ENCODE peak calls at places on chromosome 20, in nine cellular contexts. One of them, this sample, is unnamed.

GRCh38 chr20:60255866-60256265 is 297.6 kb downstream of the CDH26 start:
- DNase-seq in Panc1: no peak
- DNase-seq in fibroblast of lung: peak; percentile 40
- DNase-seq in heart left ventricle: no peak
- DNase-seq in tibial artery: no peak
- DNase-seq in transverse colon: no peak
- DNase-seq in testis: no peak
- DNase-seq in adrenal gland: peak; percentile 57
- DNase-seq in IMR-90: peak; percentile 62
- DNase-seq in this sample: no peak

GRCh38 chr20:59004493-59004762 is 2.6 kb downstream of the CTSZ start:
- DNase-seq in Panc1: no peak
- DNase-seq in heart left ventricle: peak; percentile 83
- DNase-seq in transverse colon: peak; percentile 80
- DNase-seq in fibroblast of lung: no peak
- DNase-seq in IMR-90: no peak
- DNase-seq in testis: no peak
- DNase-seq in tibial artery: no peak
- DNase-seq in adrenal gland: peak; percentile 51
- DNase-seq in this sample: no peak

GRCh38 chr20:47681977-47682812 is 103.1 kb downstream of the SULF2 start:
- DNase-seq in heart left ventricle: peak; percentile 83
- DNase-seq in transverse colon: no peak
- DNase-seq in tibial artery: no peak
- DNase-seq in fibroblast of lung: no peak
- DNase-seq in IMR-90: no peak
- DNase-seq in adrenal gland: peak; percentile 70
- DNase-seq in Panc1: no peak
- DNase-seq in testis: peak; percentile 65
- DNase-seq in this sample: peak; percentile 38

GRCh38 chr20:21315138-21315537 is 12.0 kb downstream of the XRN2 start:
- DNase-seq in adrenal gland: peak; percentile 69
- DNase-seq in transverse colon: no peak
- DNase-seq in fibroblast of lung: peak; percentile 94
- DNase-seq in Panc1: no peak
- DNase-seq in testis: peak; percentile 21
- DNase-seq in heart left ventricle: no peak
- DNase-seq in tibial artery: no peak
- DNase-seq in IMR-90: peak; percentile 78
- DNase-seq in this sample: no peak

GRCh38 chr20:39986231-39986904 is 702.7 kb downstream of the MAFB start:
- DNase-seq in testis: peak; percentile 64
- DNase-seq in IMR-90: peak; percentile 28
- DNase-seq in Panc1: no peak
- DNase-seq in fibroblast of lung: peak; percentile 26
- DNase-seq in transverse colon: peak; percentile 15
- DNase-seq in adrenal gland: peak; percentile 83
- DNase-seq in tibial artery: peak; percentile 90
- DNase-seq in heart left ventricle: peak; percentile 66
- DNase-seq in this sample: peak; percentile 35

GRCh38 chr20:58649288-58650180 is 1.5 kb upstream of the STX16 start:
- DNase-seq in adrenal gland: no peak
- DNase-seq in Panc1: no peak
- DNase-seq in testis: no peak
- DNase-seq in heart left ventricle: peak; percentile 74
- DNase-seq in transverse colon: peak; percentile 28
- DNase-seq in IMR-90: no peak
- DNase-seq in tibial artery: peak; percentile 23
- DNase-seq in fibroblast of lung: no peak
- DNase-seq in this sample: no peak

GRCh38 chr20:42277203-42277602 is 659.0 kb upstream of the CHD6 start:
- DNase-seq in testis: no peak
- DNase-seq in tibial artery: no peak
- DNase-seq in fibroblast of lung: no peak
- DNase-seq in Panc1: no peak
- DNase-seq in transverse colon: no peak
- DNase-seq in heart left ventricle: no peak
- DNase-seq in adrenal gland: no peak
- DNase-seq in IMR-90: no peak
- DNase-seq in this sample: no peak

GRCh38 chr20:46894579-46894958 is at the start of gene EYA2:
- DNase-seq in tibial artery: no peak
- DNase-seq in Panc1: no peak
- DNase-seq in adrenal gland: no peak
- DNase-seq in testis: peak; percentile 51
- DNase-seq in transverse colon: peak; percentile 16
- DNase-seq in IMR-90: peak; percentile 25
- DNase-seq in fibroblast of lung: peak; percentile 7
- DNase-seq in heart left ventricle: peak; percentile 63
- DNase-seq in this sample: no peak

GRCh38 chr20:34084227-34084923 is 27.7 kb downstream of the EIF2S2 start:
- DNase-seq in tibial artery: no peak
- DNase-seq in Panc1: no peak
- DNase-seq in heart left ventricle: no peak
- DNase-seq in testis: no peak
- DNase-seq in fibroblast of lung: no peak
- DNase-seq in transverse colon: no peak
- DNase-seq in adrenal gland: no peak
- DNase-seq in IMR-90: no peak
- DNase-seq in this sample: no peak

GRCh38 chr20:22093122-22093521 is 387.7 kb downstream of the PAX1 start:
- DNase-seq in testis: no peak
- DNase-seq in adrenal gland: no peak
- DNase-seq in transverse colon: no peak
- DNase-seq in heart left ventricle: no peak
- DNase-seq in Panc1: no peak
- DNase-seq in IMR-90: no peak
- DNase-seq in tibial artery: no peak
- DNase-seq in fibroblast of lung: no peak
- DNase-seq in this sample: no peak

GRCh38 chr20:63206878-63207277 is 9.1 kb downstream of the YTHDF1 start:
- DNase-seq in tibial artery: no peak
- DNase-seq in Panc1: no peak
- DNase-seq in fibroblast of lung: peak; percentile 58
- DNase-seq in IMR-90: peak; percentile 17
- DNase-seq in heart left ventricle: no peak
- DNase-seq in adrenal gland: peak; percentile 84
- DNase-seq in testis: peak; percentile 50
- DNase-seq in transverse colon: no peak
- DNase-seq in this sample: no peak

GRCh38 chr20:17343631-17344447 is 117.0 kb downstream of the PCSK2 start:
- DNase-seq in IMR-90: no peak
- DNase-seq in tibial artery: no peak
- DNase-seq in adrenal gland: no peak
- DNase-seq in transverse colon: no peak
- DNase-seq in testis: no peak
- DNase-seq in fibroblast of lung: peak; percentile 3
- DNase-seq in heart left ventricle: no peak
- DNase-seq in Panc1: no peak
- DNase-seq in this sample: no peak

GRCh38 chr20:17878912-17879602 is 89.5 kb downstream of the SNX5 start:
- DNase-seq in testis: no peak
- DNase-seq in adrenal gland: no peak
- DNase-seq in Panc1: no peak
- DNase-seq in transverse colon: no peak
- DNase-seq in heart left ventricle: no peak
- DNase-seq in fibroblast of lung: no peak
- DNase-seq in IMR-90: no peak
- DNase-seq in tibial artery: no peak
- DNase-seq in this sample: no peak

GRCh38 chr20:20850407-20850806 is 138.0 kb upstream of the RALGAPA2 start:
- DNase-seq in fibroblast of lung: no peak
- DNase-seq in IMR-90: no peak
- DNase-seq in transverse colon: no peak
- DNase-seq in adrenal gland: no peak
- DNase-seq in heart left ventricle: no peak
- DNase-seq in tibial artery: no peak
- DNase-seq in testis: no peak
- DNase-seq in Panc1: no peak
- DNase-seq in this sample: no peak

GRCh38 chr20:41138217-41138526 is 829 bp downstream of the PLCG1 start:
- DNase-seq in adrenal gland: no peak
- DNase-seq in transverse colon: no peak
- DNase-seq in Panc1: no peak
- DNase-seq in tibial artery: no peak
- DNase-seq in heart left ventricle: no peak
- DNase-seq in IMR-90: peak; percentile 20
- DNase-seq in fibroblast of lung: peak; percentile 23
- DNase-seq in testis: peak; percentile 19
- DNase-seq in this sample: no peak

GRCh38 chr20:59994697-59995122 is 36.5 kb downstream of the CDH26 start:
- DNase-seq in adrenal gland: no peak
- DNase-seq in testis: peak; percentile 49
- DNase-seq in heart left ventricle: no peak
- DNase-seq in fibroblast of lung: no peak
- DNase-seq in tibial artery: no peak
- DNase-seq in transverse colon: peak; percentile 26
- DNase-seq in IMR-90: peak; percentile 20
- DNase-seq in Panc1: no peak
- DNase-seq in this sample: no peak

GRCh38 chr20:57589728-57590484 is 29.0 kb downstream of the PCK1 start:
- DNase-seq in testis: no peak
- DNase-seq in tibial artery: no peak
- DNase-seq in transverse colon: peak; percentile 63
- DNase-seq in adrenal gland: no peak
- DNase-seq in Panc1: no peak
- DNase-seq in IMR-90: no peak
- DNase-seq in heart left ventricle: no peak
- DNase-seq in fibroblast of lung: no peak
- DNase-seq in this sample: no peak

GRCh38 chr20:62405108-62405980 is 1.7 kb downstream of the CABLES2 start:
- DNase-seq in transverse colon: no peak
- DNase-seq in Panc1: no peak
- DNase-seq in heart left ventricle: no peak
- DNase-seq in tibial artery: peak; percentile 42
- DNase-seq in testis: peak; percentile 66
- DNase-seq in adrenal gland: peak; percentile 67
- DNase-seq in IMR-90: peak; percentile 70
- DNase-seq in fibroblast of lung: peak; percentile 54
- DNase-seq in this sample: peak; percentile 63

GRCh38 chr20:42610070-42610469 is 579.6 kb downstream of the PTPRT start:
- DNase-seq in transverse colon: no peak
- DNase-seq in Panc1: no peak
- DNase-seq in heart left ventricle: no peak
- DNase-seq in tibial artery: no peak
- DNase-seq in fibroblast of lung: no peak
- DNase-seq in IMR-90: no peak
- DNase-seq in adrenal gland: no peak
- DNase-seq in testis: no peak
- DNase-seq in this sample: no peak

DNA sequence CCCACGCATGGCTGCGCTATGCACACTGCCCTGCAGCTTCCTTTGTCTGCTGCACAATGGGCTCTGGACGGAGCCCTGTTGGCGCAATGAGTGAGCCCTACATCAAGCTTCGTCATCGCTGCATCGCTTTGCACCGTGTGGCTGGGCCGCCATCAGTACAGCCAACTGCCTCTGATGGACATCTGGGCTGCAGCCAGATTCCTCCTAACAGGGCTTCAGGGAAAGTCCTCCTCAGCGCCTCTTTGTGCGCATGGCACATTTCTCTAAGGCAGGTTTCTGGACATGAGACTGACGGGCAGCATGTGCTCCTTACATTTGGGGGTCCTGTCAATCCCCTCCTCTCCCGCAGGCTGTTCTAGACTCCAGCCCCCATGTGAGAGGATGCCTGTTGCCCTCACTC is 29.7 kb upstream of the ANGPT4 start:
- DNase-seq in heart left ventricle: no peak
- DNase-seq in adrenal gland: no peak
- DNase-seq in fibroblast of lung: no peak
- DNase-seq in tibial artery: no peak
- DNase-seq in testis: no peak
- DNase-seq in IMR-90: no peak
- DNase-seq in transverse colon: no peak
- DNase-seq in Panc1: no peak
- DNase-seq in this sample: no peak
- H3K4me3 ChIP-seq in heart left ventricle: no peak overlapping the region
- H3K4me3 ChIP-seq in adrenal gland: no peak overlapping the region
- H3K4me3 ChIP-seq in fibroblast of lung: no peak overlapping the region
- H3K4me3 ChIP-seq in tibial artery: no peak overlapping the region
- H3K4me3 ChIP-seq in testis: no peak overlapping the region
- H3K4me3 ChIP-seq in IMR-90: no peak overlapping the region
- H3K4me3 ChIP-seq in transverse colon: no peak overlapping the region
- H3K4me3 ChIP-seq in Panc1: no peak overlapping the region
- H3K4me3 ChIP-seq in this sample: no peak overlapping the region

GRCh38 chr20:37081717-37082289 is 14.0 kb downstream of the RBL1 start:
- DNase-seq in fibroblast of lung: no peak
- DNase-seq in Panc1: no peak
- DNase-seq in testis: peak; percentile 23
- DNase-seq in heart left ventricle: no peak
- DNase-seq in IMR-90: no peak
- DNase-seq in transverse colon: peak; percentile 17
- DNase-seq in adrenal gland: no peak
- DNase-seq in tibial artery: peak; percentile 31
- DNase-seq in this sample: no peak
- H3K4me1 ChIP-seq in fibroblast of lung: no peaks in the 10 kb centered on the region
- H3K4me1 ChIP-seq in Panc1: no peaks in the 10 kb centered on the region
- H3K4me1 ChIP-seq in testis: no peaks in the 10 kb centered on the region
- H3K4me1 ChIP-seq in heart left ventricle: no peaks in the 10 kb centered on the region
- H3K4me1 ChIP-seq in IMR-90: peaks cover 3% of the 10 kb centered on the region
- H3K4me1 ChIP-seq in transverse colon: no peaks in the 10 kb centered on the region
- H3K4me1 ChIP-seq in adrenal gland: no peaks in the 10 kb centered on the region
- H3K4me1 ChIP-seq in tibial artery: no peaks in the 10 kb centered on the region
- H3K4me1 ChIP-seq in this sample: no peaks in the 10 kb centered on the region

GRCh38 chr20:38305541-38305940 is 1.6 kb downstream of the BPI start:
- DNase-seq in heart left ventricle: no peak
- DNase-seq in Panc1: no peak
- DNase-seq in transverse colon: no peak
- DNase-seq in fibroblast of lung: no peak
- DNase-seq in adrenal gland: no peak
- DNase-seq in testis: no peak
- DNase-seq in tibial artery: no peak
- DNase-seq in IMR-90: no peak
- DNase-seq in this sample: no peak
- TF ChIP-seq CTCF in heart left ventricle: no peak
- TF ChIP-seq CTCF in Panc1: no peak
- TF ChIP-seq CTCF in transverse colon: no peak
- TF ChIP-seq CTCF in fibroblast of lung: no peak
- TF ChIP-seq CTCF in adrenal gland: no peak
- TF ChIP-seq CTCF in testis: no peak
- TF ChIP-seq CTCF in tibial artery: no peak
- TF ChIP-seq CTCF in IMR-90: no peak
- TF ChIP-seq CTCF in this sample: no peak

DNA sequence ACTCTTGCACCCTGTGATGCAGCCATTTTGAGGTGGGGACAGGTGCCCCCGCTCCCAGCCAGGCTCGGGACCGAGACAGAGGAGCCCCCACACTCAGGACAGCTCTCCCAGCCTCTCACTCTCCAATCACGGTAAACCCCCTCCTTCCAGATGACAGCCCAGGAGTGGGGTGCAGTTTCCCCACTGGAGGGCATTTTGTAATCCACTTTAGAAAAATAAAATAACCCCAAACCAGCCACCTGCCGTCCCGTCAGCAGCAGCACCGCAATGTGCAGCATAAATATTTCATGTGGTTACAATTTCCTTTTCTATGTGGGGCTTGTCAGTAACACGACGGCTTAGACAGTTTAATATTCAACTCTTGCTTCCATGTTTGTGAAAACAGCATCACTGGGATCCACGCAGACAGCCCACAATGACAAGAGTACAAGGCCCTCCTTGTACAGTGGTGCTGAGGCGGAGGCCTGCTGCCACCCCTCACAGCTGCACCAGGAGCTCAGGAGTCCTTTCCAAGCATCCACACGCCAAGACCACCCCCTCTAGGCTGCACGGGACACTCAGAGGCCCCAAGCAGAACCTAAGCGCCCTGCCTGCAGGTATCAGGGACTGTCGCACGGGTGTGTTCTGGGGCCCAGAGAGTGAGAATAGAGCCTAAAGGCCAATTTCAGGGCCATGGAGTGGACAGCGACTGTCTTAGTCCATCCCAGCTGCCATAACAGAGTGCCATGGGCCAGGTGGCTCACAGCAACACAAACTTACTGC is 116.7 kb downstream of the JPH2 start:
- DNase-seq in transverse colon: no peak
- DNase-seq in fibroblast of lung: no peak
- DNase-seq in testis: no peak
- DNase-seq in IMR-90: no peak
- DNase-seq in tibial artery: peak; percentile 2
- DNase-seq in heart left ventricle: no peak
- DNase-seq in Panc1: no peak
- DNase-seq in adrenal gland: no peak
- DNase-seq in this sample: no peak
- H3K4me3 ChIP-seq in transverse colon: no peak overlapping the region
- H3K4me3 ChIP-seq in fibroblast of lung: no peak overlapping the region
- H3K4me3 ChIP-seq in testis: no peak overlapping the region
- H3K4me3 ChIP-seq in IMR-90: no peak overlapping the region
- H3K4me3 ChIP-seq in tibial artery: no peak overlapping the region
- H3K4me3 ChIP-seq in heart left ventricle: no peak overlapping the region
- H3K4me3 ChIP-seq in Panc1: no peak overlapping the region
- H3K4me3 ChIP-seq in adrenal gland: no peak overlapping the region
- H3K4me3 ChIP-seq in this sample: no peak overlapping the region

This sample was measured in BE2C.